ENCODE peak calls at places on chromosomes 16 and 17, in six cellular contexts. M, T, J, H, E and D are unnamed samples.

GRCh38 chr16:27928542-27928941 is 135.0 kb downstream of the GSG1L start:
- DNase-seq in M (no peak), T (no peak), J (no peak), H (no peak), E (no peak), D (no peak)

GRCh38 chr16:50928065-50928464 is 186.2 kb downstream of the CYLD start:
- DNase-seq in M (no peak), T (no peak), J (no peak), H (no peak), E (no peak), D (no peak)

GRCh38 chr17:27381007-27381501 is 75.2 kb upstream of the KSR1 start:
- DNase-seq in M (peak; percentile 76), T (peak; percentile 42), J (peak; percentile 70), H (peak; percentile 61), E (no peak), D (peak; percentile 62)

GRCh38 chr16:52630711-52631110 is 83.8 kb upstream of the TOX3 start:
- DNase-seq in M (no peak), T (no peak), J (no peak), H (no peak), E (no peak), D (no peak)

GRCh38 chr16:87956771-87957279 is 5.6 kb downstream of the BANP start:
- DNase-seq in M (peak; percentile 60), T (no peak), J (no peak), H (no peak), E (peak; percentile 70), D (no peak)

GRCh38 chr17:71342726-71343125 is 778.1 kb upstream of the SOX9 start:
- DNase-seq in M (no peak), T (no peak), J (no peak), H (no peak), E (no peak), D (no peak)

GRCh38 chr16:66036775-66037715 is 329.4 kb upstream of the CDH5 start:
- DNase-seq in M (no peak), T (no peak), J (no peak), H (no peak), E (peak; percentile 59), D (peak; percentile 22)

GRCh38 chr16:87445486-87445885 is 47.3 kb downstream of the ZCCHC14 start:
- DNase-seq in M (no peak), T (no peak), J (no peak), H (no peak), E (no peak), D (no peak)

GRCh38 chr17:38912221-38912813 is 13.1 kb upstream of the LASP1NB start:
- DNase-seq in M (no peak), T (no peak), J (no peak), H (no peak), E (no peak), D (peak; percentile 89)

GRCh38 chr16:66369055-66369592 is 2.6 kb downstream of the CDH5 start:
- DNase-seq in M (no peak), T (no peak), J (no peak), H (no peak), E (no peak), D (no peak)

GRCh38 chr17:67712375-67712774 is 5.4 kb upstream of the NOL11 start:
- DNase-seq in M (no peak), T (no peak), J (no peak), H (no peak), E (no peak), D (no peak)

GRCh38 chr17:77831497-77832179 is 126.9 kb upstream of the TNRC6C start:
- DNase-seq in M (no peak), T (peak; percentile 17), J (no peak), H (no peak), E (peak; percentile 48), D (no peak)

GRCh38 chr16:83554096-83554495 is 253.7 kb upstream of the HSBP1 start:
- DNase-seq in M (no peak), T (no peak), J (no peak), H (no peak), E (no peak), D (no peak)

GRCh38 chr16:66131895-66132294 is 234.6 kb upstream of the CDH5 start:
- DNase-seq in M (no peak), T (no peak), J (no peak), H (no peak), E (no peak), D (no peak)

GRCh38 chr17:64091571-64091970 is 38.4 kb downstream of the ERN1 start:
- DNase-seq in M (no peak), T (no peak), J (no peak), H (no peak), E (no peak), D (no peak)

GRCh38 chr16:46918905-46919792 is 35.0 kb downstream of the GPT2 start:
- DNase-seq in M (no peak), T (no peak), J (no peak), H (no peak), E (no peak), D (peak; percentile 90)

GRCh38 chr17:59572301-59572924 is 7.0 kb downstream of the DHX40 start:
- DNase-seq in M (no peak), T (no peak), J (no peak), H (no peak), E (no peak), D (no peak)

GRCh38 chr17:66455022-66455547 is 152.7 kb downstream of the PRKCA start:
- DNase-seq in M (no peak), T (no peak), J (no peak), H (no peak), E (peak; percentile 47), D (no peak)

GRCh38 chr17:55321507-55322064 is 56.8 kb downstream of the HLF start:
- DNase-seq in M (no peak), T (no peak), J (no peak), H (no peak), E (no peak), D (no peak)

GRCh38 chr17:68198931-68199836 is 48.7 kb upstream of the AMZ2 start:
- DNase-seq in M (peak; percentile 17), T (no peak), J (no peak), H (no peak), E (no peak), D (no peak)

GRCh38 chr17:57861000-57861736 is 11.3 kb upstream of the MRPS23 start:
- DNase-seq in M (no peak), T (no peak), J (no peak), H (peak; percentile 82), E (peak; percentile 44), D (peak; percentile 91)

GRCh38 chr17:45951941-45952340 is 47.1 kb upstream of the STH start:
- DNase-seq in M (no peak), T (no peak), J (no peak), H (no peak), E (no peak), D (no peak)

GRCh38 chr16:84226026-84226425 is 13.8 kb downstream of the KCNG4 start:
- DNase-seq in M (no peak), T (no peak), J (no peak), H (no peak), E (peak; percentile 15), D (no peak)

GRCh38 chr17:74678541-74678940 is 34.2 kb downstream of the CD300LF start:
- DNase-seq in M (no peak), T (no peak), J (no peak), H (no peak), E (no peak), D (no peak)

GRCh38 chr17:8911205-8911604 is 43.7 kb upstream of the PIK3R6 start:
- DNase-seq in M (no peak), T (no peak), J (no peak), H (no peak), E (no peak), D (no peak)

GRCh38 chr17:61593404-61593803 is 2.4 kb upstream of the NACA2 start:
- DNase-seq in M (no peak), T (no peak), J (no peak), H (no peak), E (no peak), D (no peak)

GRCh38 chr16:89407282-89407924 is 83.0 kb downstream of the ANKRD11 start:
- DNase-seq in M (no peak), T (no peak), J (no peak), H (no peak), E (no peak), D (no peak)

GRCh38 chr17:80992077-80992947 is 671 bp downstream of the CHMP6 start:
- DNase-seq in M (peak; percentile 31), T (no peak), J (no peak), H (no peak), E (no peak), D (peak; percentile 33)

GRCh38 chr16:85162478-85163277 is 50.4 kb upstream of the CIBAR2 start:
- DNase-seq in M (peak; percentile 60), T (no peak), J (no peak), H (no peak), E (no peak), D (no peak)

GRCh38 chr16:85173981-85174751 is 61.9 kb upstream of the CIBAR2 start:
- DNase-seq in M (peak; percentile 80), T (no peak), J (no peak), H (no peak), E (no peak), D (no peak)

GRCh38 chr17:62075308-62075815 is 10.3 kb upstream of the MED13 start:
- DNase-seq in M (no peak), T (no peak), J (no peak), H (no peak), E (no peak), D (no peak)

GRCh38 chr17:56918916-56919315 is 5.1 kb upstream of the TRIM25 start:
- DNase-seq in M (no peak), T (no peak), J (no peak), H (no peak), E (no peak), D (no peak)

GRCh38 chr17:46862949-46863348 is 11.6 kb downstream of the WNT9B start:
- DNase-seq in M (no peak), T (no peak), J (no peak), H (no peak), E (no peak), D (no peak)

GRCh38 chr16:1763521-1764511 is 7.5 kb downstream of the NME3 start:
- DNase-seq in M (peak; percentile 60), T (no peak), J (no peak), H (no peak), E (no peak), D (no peak)

GRCh38 chr16:56675685-56676210 is 6.1 kb downstream of the MT1H start:
- DNase-seq in M (no peak), T (no peak), J (no peak), H (no peak), E (no peak), D (no peak)

GRCh38 chr16:58500329-58501241 is 642 bp downstream of the NDRG4 start:
- DNase-seq in M (no peak), T (no peak), J (no peak), H (no peak), E (no peak), D (no peak)

GRCh38 chr16:566475-567361 is at the start of gene NHLRC4:
- DNase-seq in M (peak; percentile 65), T (peak; percentile 35), J (no peak), H (no peak), E (no peak), D (peak; percentile 46)